ENCODE peak calls at places on chromosomes 16 and 17, in four cellular contexts. D is OCI-LY7; M is psoas muscle; B is CD8-positive, alpha-beta T cell. C is an unnamed sample.

GRCh38 chr17:28551421-28552186 is 820 bp downstream of the UNC119 start:
- DNase-seq in D (no peak), M (no peak), B (no peak), C (peak; percentile 58)

GRCh38 chr16:79297805-79298204 is 302.7 kb downstream of the MAF start:
- DNase-seq in D (no peak), M (no peak), B (no peak), C (no peak)

GRCh38 chr17:56681561-56682266 is 88.2 kb downstream of the NOG start:
- DNase-seq in D (no peak), M (no peak), B (no peak), C (peak; percentile 49)

GRCh38 chr16:16083421-16084156 is 134.2 kb downstream of the ABCC1 start:
- DNase-seq in D (peak; percentile 44), M (no peak), B (no peak), C (no peak)

GRCh38 chr17:2215616-2216364 is 87.8 kb downstream of the SMG6 start:
- DNase-seq in D (peak; percentile 85), M (peak; percentile 67), B (peak; percentile 44), C (peak; percentile 95)

GRCh38 chr16:11218324-11218962 is 37.6 kb downstream of the SOCS1 start:
- DNase-seq in D (no peak), M (no peak), B (no peak), C (no peak)

GRCh38 chr16:10009691-10010090 is 172.5 kb downstream of the GRIN2A start:
- DNase-seq in D (no peak), M (no peak), B (no peak), C (no peak)

GRCh38 chr16:86879268-86879667 is 300.9 kb downstream of the FOXL1 start:
- DNase-seq in D (no peak), M (no peak), B (no peak), C (no peak)

GRCh38 chr16:55725055-55725777 is 69.4 kb downstream of the SLC6A2 start:
- DNase-seq in D (no peak), M (no peak), B (no peak), C (no peak)

GRCh38 chr16:79601092-79601977 is 798 bp upstream of the MAF start:
- DNase-seq in D (no peak), M (peak; percentile 61), B (no peak), C (peak; percentile 63)

GRCh38 chr17:32341857-32342602 is at the start of gene C17orf75:
- DNase-seq in D (peak; percentile 86), M (peak; percentile 80), B (peak; percentile 64), C (peak; percentile 92)

GRCh38 chr16:15545544-15545943 is 97.4 kb downstream of the MARF1 start:
- DNase-seq in D (no peak), M (no peak), B (no peak), C (no peak)

GRCh38 chr17:55577011-55577586 is 65.8 kb upstream of the SMIM36 start:
- DNase-seq in D (no peak), M (no peak), B (no peak), C (peak; percentile 82)

GRCh38 chr17:19703106-19703775 is 13.1 kb downstream of the SLC47A2 start:
- DNase-seq in D (peak; percentile 4), M (no peak), B (no peak), C (no peak)

GRCh38 chr17:8048236-8048635 is 9.4 kb downstream of the ALOX15B start:
- DNase-seq in D (no peak), M (no peak), B (no peak), C (no peak)

GRCh38 chr17:33086878-33087277 is 95.2 kb downstream of the SPACA3 start:
- DNase-seq in D (no peak), M (no peak), B (no peak), C (no peak)

GRCh38 chr16:51538707-51539604 is 387.9 kb upstream of the SALL1 start:
- DNase-seq in D (no peak), M (no peak), B (no peak), C (peak; percentile 94)

GRCh38 chr17:59534583-59534982 is 30.8 kb upstream of the DHX40 start:
- DNase-seq in D (peak; percentile 34), M (no peak), B (no peak), C (no peak)

GRCh38 chr17:41511716-41512115 is 6.3 kb upstream of the KRT13 start:
- DNase-seq in D (no peak), M (no peak), B (no peak), C (no peak)

GRCh38 chr17:4675791-4676190 is 28.1 kb downstream of the PELP1 start:
- DNase-seq in D (no peak), M (no peak), B (no peak), C (no peak)

GRCh38 chr16:86913886-86914285 is 335.5 kb downstream of the FOXL1 start:
- DNase-seq in D (no peak), M (no peak), B (no peak), C (no peak)

GRCh38 chr17:42706732-42707131 is 24.4 kb downstream of the CNTNAP1 start:
- DNase-seq in D (no peak), M (no peak), B (no peak), C (no peak)
- H3K4me3 ChIP-seq in D (no peak overlapping the region), M (no peak overlapping the region), B (no peak overlapping the region), C (no peak overlapping the region)

GRCh38 chr17:75034236-75034908 is 12.4 kb downstream of the ATP5PD start:
- DNase-seq in D (peak; percentile 74), M (peak; percentile 86), B (peak; percentile 66), C (peak; percentile 93)
- TF ChIP-seq CTCF in D (no peak), M (no peak), B (no peak), C (peak; percentile 16)

DNA sequence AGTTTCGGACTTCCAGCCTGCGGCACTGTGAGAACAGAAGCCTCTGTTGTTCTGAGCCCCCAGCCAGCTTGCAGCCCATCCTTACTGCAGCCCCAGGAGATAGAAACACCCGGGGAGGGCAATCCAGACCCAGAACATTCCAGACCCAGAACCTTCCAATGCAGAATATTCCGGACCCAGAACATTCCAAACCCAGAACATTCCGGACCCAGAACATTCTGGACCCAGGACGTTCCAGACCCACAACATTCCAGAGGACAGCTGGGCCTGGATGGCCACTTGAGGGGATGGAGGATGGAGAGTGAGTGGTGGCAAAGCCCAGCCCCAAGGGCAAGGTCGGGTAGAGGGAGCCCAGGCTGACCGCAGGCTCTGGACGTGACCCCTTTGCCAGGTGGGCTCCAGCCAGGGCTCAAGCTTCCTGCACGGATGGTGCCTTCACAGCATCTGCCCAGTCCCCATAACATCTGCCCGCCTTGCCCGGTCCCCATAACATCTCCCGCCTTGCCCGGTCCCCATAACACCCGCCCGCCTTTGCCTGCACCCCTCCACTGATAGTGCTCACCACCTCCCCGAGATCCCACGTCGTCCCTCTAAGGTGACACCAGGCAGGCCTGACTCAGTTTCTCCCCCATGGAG is 3.5 kb downstream of the CBFA2T3 start:
- DNase-seq in D (no peak), M (no peak), B (no peak), C (no peak)
- H3K4me3 ChIP-seq in D (peak overlapping the region; percentile 60), M (no peak overlapping the region), B (no peak overlapping the region), C (no peak overlapping the region)

DNA sequence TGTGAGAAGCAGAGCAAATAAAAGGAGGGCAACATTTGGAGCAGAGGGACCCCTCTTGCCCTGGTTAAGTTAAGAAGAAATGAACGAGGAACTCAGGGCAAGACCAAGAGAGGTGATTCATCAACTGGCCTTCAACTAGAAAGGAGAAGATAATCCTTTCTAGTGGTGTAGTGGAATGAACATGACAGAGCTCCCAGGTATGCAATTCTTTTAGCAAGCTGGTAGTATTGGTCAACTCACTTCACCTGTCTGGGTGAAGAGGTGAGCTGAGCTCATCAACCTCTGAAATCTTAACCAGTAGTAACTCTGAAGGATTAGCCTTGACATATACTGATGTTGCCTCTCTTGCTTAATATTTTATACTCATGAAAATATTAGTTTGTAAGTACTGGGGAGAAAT is 1024.7 kb upstream of the GOT2 start:
- DNase-seq in D (no peak), M (no peak), B (no peak), C (no peak)
- TF ChIP-seq CTCF in D (no peak), M (no peak), B (no peak), C (no peak)

C was measured in foreskin fibroblast.